ENCODE peak calls at places on chromosomes 7 and 10, in four cellular contexts. One of them, this sample, is unnamed.

GRCh38 chr10:7890802-7891201 is 72.5 kb downstream of the TAF3 start:
- DNase-seq in H1: no peak
- DNase-seq in HCT116: no peak
- DNase-seq in HepG2: no peak
- DNase-seq in this sample: no peak

GRCh38 chr7:28298870-28299484 is 113.3 kb upstream of the CREB5 start:
- DNase-seq in H1: peak; percentile 29
- DNase-seq in HepG2: peak; percentile 29
- DNase-seq in HCT116: peak; percentile 48
- DNase-seq in this sample: no peak

GRCh38 chr10:63738410-63738809 is 217.2 kb downstream of the REEP3 start:
- DNase-seq in HepG2: peak; percentile 91
- DNase-seq in H1: no peak
- DNase-seq in HCT116: peak; percentile 27
- DNase-seq in this sample: no peak

GRCh38 chr7:96303686-96304443 is 18.0 kb downstream of the SLC25A13 start:
- DNase-seq in HepG2: no peak
- DNase-seq in H1: no peak
- DNase-seq in HCT116: no peak
- DNase-seq in this sample: no peak

GRCh38 chr7:1691601-1692499 is 21.8 kb downstream of the ELFN1 start:
- DNase-seq in HepG2: no peak
- DNase-seq in H1: no peak
- DNase-seq in HCT116: no peak
- DNase-seq in this sample: no peak

GRCh38 chr7:128408709-128409434 is 910 bp downstream of the IMPDH1 start:
- DNase-seq in HepG2: no peak
- DNase-seq in H1: no peak
- DNase-seq in HCT116: no peak
- DNase-seq in this sample: no peak

GRCh38 chr7:132751282-132751647 is 175.0 kb upstream of the PLXNA4 start:
- DNase-seq in H1: no peak
- DNase-seq in HCT116: no peak
- DNase-seq in HepG2: no peak
- DNase-seq in this sample: no peak

GRCh38 chr7:115297651-115298050 is 375.8 kb downstream of the MDFIC start:
- DNase-seq in HepG2: no peak
- DNase-seq in H1: no peak
- DNase-seq in HCT116: peak; percentile 32
- DNase-seq in this sample: no peak

GRCh38 chr10:22340362-22341189 is 4.7 kb upstream of the SPAG6 start:
- DNase-seq in HCT116: peak; percentile 76
- DNase-seq in HepG2: peak; percentile 41
- DNase-seq in H1: no peak
- DNase-seq in this sample: peak; percentile 69

GRCh38 chr10:77185696-77186095 is 451.9 kb downstream of the KCNMA1 start:
- DNase-seq in H1: no peak
- DNase-seq in HCT116: no peak
- DNase-seq in HepG2: no peak
- DNase-seq in this sample: no peak

GRCh38 chr7:1455241-1455939 is 3.9 kb downstream of the MICALL2 start:
- DNase-seq in HepG2: no peak
- DNase-seq in HCT116: peak; percentile 63
- DNase-seq in H1: no peak
- DNase-seq in this sample: no peak

GRCh38 chr10:102651455-102652169 is 7.3 kb downstream of the TRIM8 start:
- DNase-seq in HepG2: no peak
- DNase-seq in H1: no peak
- DNase-seq in HCT116: no peak
- DNase-seq in this sample: no peak

GRCh38 chr7:17131983-17132655 is 166.3 kb upstream of the AHR start:
- DNase-seq in HepG2: peak; percentile 54
- DNase-seq in H1: no peak
- DNase-seq in HCT116: no peak
- DNase-seq in this sample: no peak

GRCh38 chr10:91816986-91817385 is 18.8 kb downstream of the TNKS2 start:
- DNase-seq in HepG2: no peak
- DNase-seq in HCT116: no peak
- DNase-seq in H1: no peak
- DNase-seq in this sample: no peak

GRCh38 chr10:84302223-84302622 is 26.2 kb upstream of the CCSER2 start:
- DNase-seq in H1: no peak
- DNase-seq in HCT116: no peak
- DNase-seq in HepG2: no peak
- DNase-seq in this sample: no peak

GRCh38 chr10:101323495-101323894 is 30.5 kb upstream of the BTRC start:
- DNase-seq in HepG2: no peak
- DNase-seq in HCT116: no peak
- DNase-seq in H1: no peak
- DNase-seq in this sample: no peak

GRCh38 chr10:62514079-62514693 is 140.0 kb downstream of the ZNF365 start:
- DNase-seq in HepG2: no peak
- DNase-seq in H1: no peak
- DNase-seq in HCT116: no peak
- DNase-seq in this sample: no peak

GRCh38 chr10:68224810-68225209 is 7.1 kb downstream of the ATOH7 start:
- DNase-seq in HCT116: no peak
- DNase-seq in HepG2: no peak
- DNase-seq in H1: no peak
- DNase-seq in this sample: no peak

GRCh38 chr7:5526190-5527037 is 102.8 kb upstream of the TNRC18 start:
- DNase-seq in HepG2: peak; percentile 57
- DNase-seq in HCT116: no peak
- DNase-seq in H1: no peak
- DNase-seq in this sample: no peak

GRCh38 chr7:5001911-5002310 is 42.9 kb upstream of the MMD2 start:
- DNase-seq in HepG2: no peak
- DNase-seq in HCT116: no peak
- DNase-seq in H1: no peak
- DNase-seq in this sample: no peak

GRCh38 chr7:85489498-85489897 is 302.6 kb upstream of the SEMA3D start:
- DNase-seq in H1: no peak
- DNase-seq in HCT116: peak; percentile 8
- DNase-seq in HepG2: no peak
- DNase-seq in this sample: no peak

GRCh38 chr10:110502851-110503301 is 5.2 kb downstream of the DUSP5 start:
- DNase-seq in HepG2: no peak
- DNase-seq in H1: no peak
- DNase-seq in HCT116: no peak
- DNase-seq in this sample: peak; percentile 93

GRCh38 chr10:3136763-3137611 is 35.6 kb downstream of the PITRM1 start:
- DNase-seq in HCT116: no peak
- DNase-seq in HepG2: no peak
- DNase-seq in H1: no peak
- DNase-seq in this sample: no peak

GRCh38 chr10:8069108-8069507 is 14.6 kb downstream of the GATA3 start:
- DNase-seq in HepG2: no peak
- DNase-seq in HCT116: no peak
- DNase-seq in H1: no peak
- DNase-seq in this sample: peak; percentile 28

GRCh38 chr7:135411098-135411497 is 98.8 kb downstream of the CNOT4 start:
- DNase-seq in HepG2: no peak
- DNase-seq in H1: no peak
- DNase-seq in HCT116: no peak
- DNase-seq in this sample: no peak

GRCh38 chr10:79012567-79012966 is 56.2 kb upstream of the ZMIZ1 start:
- DNase-seq in HCT116: no peak
- DNase-seq in HepG2: no peak
- DNase-seq in H1: no peak
- DNase-seq in this sample: no peak

GRCh38 chr10:70982443-70982842 is 94.1 kb upstream of the PCBD1 start:
- DNase-seq in HCT116: no peak
- DNase-seq in HepG2: no peak
- DNase-seq in H1: no peak
- DNase-seq in this sample: peak; percentile 53

GRCh38 chr7:155486783-155487508 is 29.0 kb downstream of the EN2 start:
- DNase-seq in HCT116: no peak
- DNase-seq in HepG2: no peak
- DNase-seq in H1: no peak
- DNase-seq in this sample: no peak

GRCh38 chr7:16295558-16295957 is 125.8 kb downstream of the CRPPA start:
- DNase-seq in HCT116: no peak
- DNase-seq in HepG2: no peak
- DNase-seq in H1: no peak
- DNase-seq in this sample: no peak

GRCh38 chr10:109886788-109887155 is 36.5 kb downstream of the XPNPEP1 start:
- DNase-seq in HCT116: no peak
- DNase-seq in H1: no peak
- DNase-seq in HepG2: no peak
- DNase-seq in this sample: no peak

GRCh38 chr10:114399576-114399975 is 4.7 kb downstream of the AFAP1L2 start:
- DNase-seq in HepG2: no peak
- DNase-seq in HCT116: no peak
- DNase-seq in H1: no peak
- DNase-seq in this sample: no peak

GRCh38 chr10:61992059-61992460 is 90.6 kb downstream of the ARID5B start:
- DNase-seq in HCT116: no peak
- DNase-seq in HepG2: no peak
- DNase-seq in H1: no peak
- DNase-seq in this sample: no peak

GRCh38 chr7:130461256-130461655 is 20.4 kb upstream of the CEP41 start:
- DNase-seq in H1: no peak
- DNase-seq in HCT116: no peak
- DNase-seq in HepG2: no peak
- DNase-seq in this sample: no peak

GRCh38 chr10:101001225-101002035 is 1.8 kb downstream of the LZTS2 start:
- DNase-seq in HCT116: no peak
- DNase-seq in H1: no peak
- DNase-seq in HepG2: no peak
- DNase-seq in this sample: no peak

GRCh38 chr10:46216003-46216634 is 70.7 kb upstream of the ANTXRL start:
- DNase-seq in HepG2: no peak
- DNase-seq in H1: no peak
- DNase-seq in HCT116: no peak
- DNase-seq in this sample: no peak

GRCh38 chr10:77383861-77384553 is 253.6 kb downstream of the KCNMA1 start:
- DNase-seq in H1: no peak
- DNase-seq in HepG2: no peak
- DNase-seq in HCT116: no peak
- DNase-seq in this sample: no peak

GRCh38 chr10:6348091-6348862 is 145.5 kb downstream of the PFKFB3 start:
- DNase-seq in HepG2: no peak
- DNase-seq in H1: no peak
- DNase-seq in HCT116: no peak
- DNase-seq in this sample: peak; percentile 93

DNA sequence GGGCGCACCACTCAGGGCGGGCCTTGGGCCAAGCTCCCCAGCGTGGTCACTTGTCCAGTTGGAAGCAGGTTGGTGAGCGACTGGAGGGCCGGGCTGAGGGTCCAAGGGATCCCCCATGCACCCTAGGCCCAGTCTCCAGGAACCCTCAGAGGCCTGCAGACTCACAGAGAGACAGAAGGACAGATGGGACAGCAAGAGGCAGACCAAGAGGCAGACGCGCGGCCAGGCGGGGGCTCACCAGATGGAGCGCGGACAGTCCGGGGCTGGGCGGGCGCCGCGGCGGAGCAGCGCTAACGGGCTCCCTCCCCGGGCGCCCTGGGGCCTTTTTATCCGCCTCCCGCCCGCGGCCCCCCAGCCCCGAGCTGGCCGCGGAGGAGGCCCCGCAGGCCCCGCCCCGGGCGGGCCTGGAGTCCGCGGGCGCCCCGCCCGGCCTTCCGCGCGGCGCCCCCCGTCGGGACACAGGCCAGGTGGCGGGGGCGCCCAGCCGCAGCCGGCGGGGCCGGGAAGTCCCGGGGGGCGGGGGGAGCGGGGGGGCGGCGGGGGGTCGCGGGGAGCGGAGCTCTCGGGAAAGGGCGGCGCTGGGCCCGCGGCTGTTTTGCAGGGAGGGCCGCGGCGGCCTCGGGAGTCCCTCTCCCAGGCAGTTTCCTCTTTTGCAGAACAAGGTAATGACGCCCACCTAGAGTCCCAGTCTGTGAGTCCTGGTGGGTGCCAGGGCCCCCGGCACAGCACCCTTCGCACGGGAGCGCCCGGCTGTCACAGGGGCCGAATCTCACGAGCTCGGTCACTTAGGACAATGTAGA is at the start of gene LOXL4:
- DNase-seq in HepG2: no peak
- DNase-seq in HCT116: no peak
- DNase-seq in H1: no peak
- DNase-seq in this sample: no peak
- TF ChIP-seq ZNF274 in HepG2: peak; percentile 7
- TF ChIP-seq ZNF274 in HCT116: no peak
- TF ChIP-seq ZNF274 in H1: no peak
- TF ChIP-seq ZNF274 in this sample: no peak

DNA sequence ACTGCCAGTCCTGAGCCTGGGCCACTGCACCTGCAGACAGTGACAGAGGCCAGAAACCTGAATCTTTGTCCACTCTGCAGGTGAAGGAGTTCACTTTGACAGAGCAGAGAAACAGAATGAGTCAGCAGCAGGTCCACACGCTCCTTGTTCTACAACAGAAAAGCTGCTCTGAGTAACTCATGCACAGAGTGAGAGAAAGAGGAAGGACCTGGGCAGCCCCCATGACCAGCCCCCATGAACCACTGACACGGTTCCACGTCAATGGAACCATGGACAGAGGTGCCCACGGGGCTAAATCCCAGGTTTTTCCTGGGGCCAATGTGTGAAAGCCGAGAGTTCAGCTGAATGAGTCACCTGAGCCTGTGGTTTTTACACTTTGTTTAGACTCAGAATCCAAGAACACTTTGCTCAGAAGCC is 40.8 kb upstream of the CTBP2 start:
- DNase-seq in HCT116: peak; percentile 26
- DNase-seq in H1: no peak
- DNase-seq in HepG2: no peak
- DNase-seq in this sample: peak; percentile 17
- TF ChIP-seq CEBPB in HCT116: no peak
- TF ChIP-seq CEBPB in H1: no peak
- TF ChIP-seq CEBPB in HepG2: no peak
- TF ChIP-seq CEBPB in this sample: no peak

DNA sequence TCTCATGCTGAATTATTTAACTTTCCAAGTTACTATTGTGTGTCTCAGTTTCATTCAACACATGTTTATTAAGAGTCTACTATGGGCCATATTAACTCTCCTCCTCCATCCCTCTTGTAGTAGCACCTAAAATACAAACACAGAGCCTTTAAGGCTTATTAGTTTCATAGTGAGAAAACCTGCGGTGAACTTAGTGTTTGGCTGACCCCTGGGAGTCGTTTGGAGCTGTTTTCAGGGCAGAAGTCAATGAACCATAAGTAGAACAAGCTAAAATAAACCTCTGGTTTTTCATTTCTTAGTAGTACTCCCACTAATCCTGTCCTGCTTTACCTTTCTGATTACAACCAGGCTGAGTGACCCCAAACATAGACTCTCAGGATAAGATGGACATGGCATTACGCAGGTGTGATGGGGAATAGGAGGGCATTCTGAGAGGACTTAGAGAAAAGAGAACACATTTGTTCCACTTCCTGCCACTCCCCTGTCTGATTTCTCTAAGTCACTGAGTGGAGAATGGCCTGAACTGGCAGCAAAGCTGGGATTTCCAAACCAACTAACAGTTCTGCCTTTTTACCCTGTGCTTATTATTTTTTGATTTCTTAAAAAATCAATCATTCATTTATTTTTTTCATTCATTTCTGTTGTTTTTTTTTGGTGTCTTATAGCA is 74.5 kb downstream of the LRMDA start:
- DNase-seq in H1: no peak
- DNase-seq in HCT116: no peak
- DNase-seq in HepG2: no peak
- DNase-seq in this sample: peak; percentile 50
- TF ChIP-seq ZNF274 in H1: no peak
- TF ChIP-seq ZNF274 in HCT116: no peak
- TF ChIP-seq ZNF274 in HepG2: no peak
- TF ChIP-seq ZNF274 in this sample: no peak

GRCh38 chr10:30831876-30832726 is 199.6 kb downstream of the ZNF438 start:
- DNase-seq in HCT116: no peak
- DNase-seq in H1: no peak
- DNase-seq in HepG2: no peak
- DNase-seq in this sample: no peak
- TF ChIP-seq CEBPB in HCT116: no peak
- TF ChIP-seq CEBPB in H1: no peak
- TF ChIP-seq CEBPB in HepG2: no peak
- TF ChIP-seq CEBPB in this sample: no peak